ENCODE peak calls at places on chromosome 18, in seven cellular contexts. N, P, D, H, J, Q and Z are unnamed samples.

GRCh38 chr18:58590231-58590630 is 38.7 kb downstream of the ALPK2 start:
- DNase-seq in N (peak; percentile 41), P (peak; percentile 88), D (no peak), H (no peak), J (peak; percentile 71), Q (peak; percentile 77), Z (no peak)

GRCh38 chr18:48022531-48023330 is 92.3 kb upstream of the SMAD2 start:
- DNase-seq in N (no peak), P (peak; percentile 49), D (no peak), H (peak; percentile 34), J (peak; percentile 71), Q (peak; percentile 59), Z (no peak)

GRCh38 chr18:23998811-23999210 is 15.7 kb upstream of the TTC39C start:
- DNase-seq in N (no peak), P (no peak), D (no peak), H (no peak), J (no peak), Q (peak; percentile 68), Z (no peak)

GRCh38 chr18:49685231-49685942 is 123.5 kb downstream of the LIPG start:
- DNase-seq in N (no peak), P (peak; percentile 35), D (no peak), H (no peak), J (no peak), Q (no peak), Z (no peak)

GRCh38 chr18:63083555-63083954 is 236.0 kb downstream of the BCL2 start:
- DNase-seq in N (no peak), P (no peak), D (no peak), H (no peak), J (peak; percentile 17), Q (no peak), Z (no peak)

GRCh38 chr18:6938003-6938402 is 179.6 kb downstream of the LAMA1 start:
- DNase-seq in N (no peak), P (no peak), D (no peak), H (no peak), J (no peak), Q (no peak), Z (no peak)

GRCh38 chr18:61285777-61286176 is 47.5 kb upstream of the CDH20 start:
- DNase-seq in N (no peak), P (no peak), D (no peak), H (no peak), J (no peak), Q (no peak), Z (no peak)

GRCh38 chr18:22559414-22560282 is 141.9 kb upstream of the CTAGE1 start:
- DNase-seq in N (peak; percentile 74), P (peak; percentile 59), D (no peak), H (peak; percentile 63), J (peak; percentile 71), Q (peak; percentile 35), Z (no peak)

GRCh38 chr18:22433960-22434359 is 16.2 kb upstream of the CTAGE1 start:
- DNase-seq in N (no peak), P (peak; percentile 17), D (peak; percentile 22), H (no peak), J (peak; percentile 71), Q (no peak), Z (no peak)

GRCh38 chr18:45509535-45509934 is 105.7 kb upstream of the SLC14A2 start:
- DNase-seq in N (no peak), P (no peak), D (no peak), H (no peak), J (no peak), Q (no peak), Z (no peak)

GRCh38 chr18:74299746-74300145 is 8.0 kb upstream of the CYB5A start:
- DNase-seq in N (no peak), P (peak; percentile 38), D (no peak), H (no peak), J (peak; percentile 63), Q (peak; percentile 36), Z (no peak)

GRCh38 chr18:48827321-48828200 is 123.2 kb downstream of the SMAD7 start:
- DNase-seq in N (peak; percentile 66), P (peak; percentile 73), D (peak; percentile 57), H (no peak), J (peak; percentile 57), Q (no peak), Z (no peak)

GRCh38 chr18:34128436-34128835 is 96.3 kb downstream of the NOL4 start:
- DNase-seq in N (no peak), P (peak; percentile 0), D (peak; percentile 60), H (no peak), J (no peak), Q (no peak), Z (no peak)

GRCh38 chr18:44537521-44537920 is 143.2 kb upstream of the SETBP1 start:
- DNase-seq in N (no peak), P (peak; percentile 20), D (peak; percentile 94), H (no peak), J (peak; percentile 97), Q (no peak), Z (peak; percentile 84)

GRCh38 chr18:25349926-25350560 is 1.9 kb downstream of the ZNF521 start:
- DNase-seq in N (peak; percentile 64), P (peak; percentile 13), D (no peak), H (no peak), J (no peak), Q (no peak), Z (no peak)

GRCh38 chr18:26322892-26323653 is 96.8 kb downstream of the TAF4B start:
- DNase-seq in N (no peak), P (peak; percentile 56), D (peak; percentile 13), H (no peak), J (peak; percentile 67), Q (peak; percentile 18), Z (no peak)

GRCh38 chr18:3046216-3046808 is 33.4 kb upstream of the LPIN2 start:
- DNase-seq in N (no peak), P (no peak), D (no peak), H (no peak), J (no peak), Q (no peak), Z (no peak)

GRCh38 chr18:50306944-50307343 is 19.5 kb upstream of the CXXC1 start:
- DNase-seq in N (no peak), P (peak; percentile 16), D (peak; percentile 83), H (no peak), J (peak; percentile 77), Q (no peak), Z (no peak)

GRCh38 chr18:57002627-57003026 is 144.3 kb upstream of the BOD1L2 start:
- DNase-seq in N (no peak), P (no peak), D (no peak), H (peak; percentile 10), J (no peak), Q (peak; percentile 15), Z (no peak)

GRCh38 chr18:79388043-79388442 is 7.7 kb upstream of the NFATC1 start:
- DNase-seq in N (no peak), P (no peak), D (no peak), H (no peak), J (no peak), Q (no peak), Z (no peak)

GRCh38 chr18:55416791-55417190 is 171.2 kb downstream of the TCF4 start:
- DNase-seq in N (peak; percentile 35), P (no peak), D (no peak), H (no peak), J (no peak), Q (no peak), Z (no peak)

GRCh38 chr18:45227004-45227403 is 388.3 kb upstream of the SLC14A2 start:
- DNase-seq in N (no peak), P (no peak), D (no peak), H (no peak), J (no peak), Q (no peak), Z (no peak)

GRCh38 chr18:26663001-26663400 is 114.6 kb upstream of the KCTD1 start:
- DNase-seq in N (no peak), P (no peak), D (no peak), H (no peak), J (no peak), Q (no peak), Z (no peak)

GRCh38 chr18:31610841-31611240 is 19.2 kb downstream of the TTR start:
- DNase-seq in N (peak; percentile 39), P (no peak), D (no peak), H (peak; percentile 55), J (peak; percentile 18), Q (peak; percentile 61), Z (no peak)
- TF ChIP-seq CTCF in N (peak; percentile 52), P (no peak), D (peak; percentile 28), H (peak; percentile 33), J (peak; percentile 10), Q (peak; percentile 50), Z (peak; percentile 46)

GRCh38 chr18:36518839-36519238 is 221.3 kb downstream of the FHOD3 start:
- DNase-seq in N (no peak), P (no peak), D (no peak), H (no peak), J (no peak), Q (no peak), Z (no peak)
- TF ChIP-seq CTCF in N (no peak), P (no peak), D (no peak), H (no peak), J (no peak), Q (no peak), Z (no peak)

GRCh38 chr18:10232062-10232461 is 222.4 kb upstream of the APCDD1 start:
- DNase-seq in N (no peak), P (no peak), D (peak; percentile 70), H (no peak), J (no peak), Q (no peak), Z (no peak)

GRCh38 chr18:10228380-10228779 is 226.1 kb upstream of the APCDD1 start:
- DNase-seq in N (no peak), P (no peak), D (no peak), H (no peak), J (no peak), Q (no peak), Z (no peak)

GRCh38 chr18:10226971-10227370 is 227.5 kb upstream of the APCDD1 start:
- DNase-seq in N (no peak), P (no peak), D (no peak), H (no peak), J (no peak), Q (no peak), Z (no peak)

GRCh38 chr18:10231220-10231619 is 223.2 kb upstream of the APCDD1 start:
- DNase-seq in N (no peak), P (no peak), D (no peak), H (no peak), J (no peak), Q (no peak), Z (no peak)

GRCh38 chr18:10230072-10230471 is 224.4 kb upstream of the APCDD1 start:
- DNase-seq in N (no peak), P (peak; percentile 83), D (no peak), H (no peak), J (peak; percentile 92), Q (peak; percentile 23), Z (no peak)
- TF ChIP-seq CTCF in N (no peak), P (peak; percentile 34), D (no peak), H (no peak), J (peak; percentile 47), Q (no peak), Z (peak; percentile 41)

DNA sequence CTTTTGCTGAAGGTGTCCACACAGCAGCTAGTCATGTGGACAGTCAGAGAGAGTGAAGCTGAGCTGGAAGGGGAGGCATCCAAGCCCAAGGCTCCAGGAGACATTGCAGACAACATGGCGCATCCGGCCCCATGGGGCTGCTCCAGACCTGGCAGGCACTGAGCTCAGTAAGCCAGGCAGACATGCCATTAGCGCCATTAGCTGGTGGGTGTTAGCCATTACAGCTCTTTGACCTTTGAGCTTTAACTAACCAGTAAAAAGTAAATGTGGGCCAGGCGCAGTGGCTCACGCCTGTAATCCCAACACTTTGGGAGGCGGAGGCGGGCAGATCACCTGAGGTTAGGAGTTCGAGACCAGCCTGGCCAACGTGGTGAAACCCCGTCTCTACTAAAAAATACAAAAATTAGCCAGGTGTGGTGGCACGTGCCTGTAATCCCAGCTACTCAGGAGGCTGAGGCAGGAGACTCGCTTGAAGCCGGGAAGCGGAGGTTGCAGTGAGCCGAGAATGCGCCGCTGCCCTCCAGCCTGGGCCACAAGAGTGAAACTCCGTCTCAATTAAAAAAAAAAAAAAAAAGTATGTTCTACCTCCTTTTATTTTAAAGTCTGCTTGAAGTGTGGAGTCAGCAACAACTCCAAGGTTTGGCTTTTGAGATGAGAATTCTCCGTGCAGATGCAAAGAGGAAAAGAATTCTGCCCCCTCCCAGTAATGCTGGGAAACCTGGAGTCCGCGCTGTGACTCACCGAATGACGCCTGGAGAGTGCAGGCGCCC is 69.4 kb downstream of the TWSG1 start:
- DNase-seq in N (no peak), P (peak; percentile 22), D (no peak), H (no peak), J (peak; percentile 19), Q (peak; percentile 54), Z (no peak)
- TF ChIP-seq CTCF in N (no peak), P (no peak), D (no peak), H (no peak), J (no peak), Q (peak; percentile 55), Z (peak; percentile 24)